ENCODE peak calls at places on chromosomes 12 and 14, in nine cellular contexts. One of them, this sample, is unnamed.

GRCh38 chr12:102551186-102551585 is 70.8 kb upstream of the IGF1 start:
- DNase-seq in gastrocnemius medialis: no peak
- DNase-seq in mesothelial cell of epicardium: no peak
- DNase-seq in T-helper 17 cell: no peak
- DNase-seq in NCI-H1436: no peak
- DNase-seq in OCI-LY7: no peak
- DNase-seq in GM12891: no peak
- DNase-seq in hypothalamus: no peak
- DNase-seq in sciatic nerve: no peak
- DNase-seq in this sample: no peak

GRCh38 chr12:64099430-64099829 is 122.7 kb downstream of the KICS2 start:
- DNase-seq in gastrocnemius medialis: peak
- DNase-seq in mesothelial cell of epicardium: no peak
- DNase-seq in T-helper 17 cell: no peak
- DNase-seq in NCI-H1436: no peak
- DNase-seq in OCI-LY7: no peak
- DNase-seq in GM12891: no peak
- DNase-seq in hypothalamus: no peak
- DNase-seq in sciatic nerve: no peak
- DNase-seq in this sample: no peak

GRCh38 chr14:30223385-30223785 is 295.7 kb upstream of the PRKD1 start:
- DNase-seq in gastrocnemius medialis: peak
- DNase-seq in mesothelial cell of epicardium: no peak
- DNase-seq in T-helper 17 cell: no peak
- DNase-seq in NCI-H1436: no peak
- DNase-seq in OCI-LY7: no peak
- DNase-seq in GM12891: no peak
- DNase-seq in hypothalamus: no peak
- DNase-seq in sciatic nerve: peak
- DNase-seq in this sample: peak

GRCh38 chr14:27528328-27528727 is 930.5 kb upstream of the NOVA1 start:
- DNase-seq in gastrocnemius medialis: no peak
- DNase-seq in mesothelial cell of epicardium: no peak
- DNase-seq in T-helper 17 cell: no peak
- DNase-seq in NCI-H1436: peak
- DNase-seq in OCI-LY7: no peak
- DNase-seq in GM12891: no peak
- DNase-seq in hypothalamus: no peak
- DNase-seq in sciatic nerve: no peak
- DNase-seq in this sample: no peak

GRCh38 chr12:103841690-103842584 is 903 bp upstream of the NT5DC3 start:
- DNase-seq in gastrocnemius medialis: peak
- DNase-seq in mesothelial cell of epicardium: peak
- DNase-seq in T-helper 17 cell: peak
- DNase-seq in NCI-H1436: no peak
- DNase-seq in OCI-LY7: no peak
- DNase-seq in GM12891: peak
- DNase-seq in hypothalamus: no peak
- DNase-seq in sciatic nerve: peak
- DNase-seq in this sample: peak

GRCh38 chr12:19139795-19140194 is 10.3 kb downstream of the PLEKHA5 start:
- DNase-seq in gastrocnemius medialis: no peak
- DNase-seq in mesothelial cell of epicardium: no peak
- DNase-seq in T-helper 17 cell: no peak
- DNase-seq in NCI-H1436: no peak
- DNase-seq in OCI-LY7: no peak
- DNase-seq in GM12891: no peak
- DNase-seq in hypothalamus: no peak
- DNase-seq in sciatic nerve: no peak
- DNase-seq in this sample: no peak

GRCh38 chr12:2944401-2945047 is 14.7 kb upstream of the TEAD4 start:
- DNase-seq in gastrocnemius medialis: peak
- DNase-seq in mesothelial cell of epicardium: peak
- DNase-seq in T-helper 17 cell: peak
- DNase-seq in NCI-H1436: peak
- DNase-seq in OCI-LY7: peak
- DNase-seq in GM12891: peak
- DNase-seq in hypothalamus: no peak
- DNase-seq in sciatic nerve: peak
- DNase-seq in this sample: no peak

GRCh38 chr12:26156201-26156871 is 31.5 kb upstream of the BHLHE41 start:
- DNase-seq in gastrocnemius medialis: no peak
- DNase-seq in mesothelial cell of epicardium: no peak
- DNase-seq in T-helper 17 cell: no peak
- DNase-seq in NCI-H1436: no peak
- DNase-seq in OCI-LY7: peak
- DNase-seq in GM12891: peak
- DNase-seq in hypothalamus: no peak
- DNase-seq in sciatic nerve: no peak
- DNase-seq in this sample: no peak

GRCh38 chr12:53550595-53550994 is 43.3 kb upstream of the NPFF start:
- DNase-seq in gastrocnemius medialis: no peak
- DNase-seq in mesothelial cell of epicardium: no peak
- DNase-seq in T-helper 17 cell: no peak
- DNase-seq in NCI-H1436: no peak
- DNase-seq in OCI-LY7: no peak
- DNase-seq in GM12891: no peak
- DNase-seq in hypothalamus: no peak
- DNase-seq in sciatic nerve: no peak
- DNase-seq in this sample: no peak

GRCh38 chr14:91252901-91253794 is 8.6 kb upstream of the GPR68 start:
- DNase-seq in gastrocnemius medialis: no peak
- DNase-seq in mesothelial cell of epicardium: peak
- DNase-seq in T-helper 17 cell: peak
- DNase-seq in NCI-H1436: no peak
- DNase-seq in OCI-LY7: peak
- DNase-seq in GM12891: no peak
- DNase-seq in hypothalamus: no peak
- DNase-seq in sciatic nerve: no peak
- DNase-seq in this sample: peak

GRCh38 chr14:63544641-63545234 is 1.6 kb upstream of the PPP2R5E start:
- DNase-seq in gastrocnemius medialis: no peak
- DNase-seq in mesothelial cell of epicardium: no peak
- DNase-seq in T-helper 17 cell: no peak
- DNase-seq in NCI-H1436: no peak
- DNase-seq in OCI-LY7: peak
- DNase-seq in GM12891: no peak
- DNase-seq in hypothalamus: no peak
- DNase-seq in sciatic nerve: no peak
- DNase-seq in this sample: no peak

GRCh38 chr14:100577986-100578431 is 9.2 kb downstream of the BEGAIN start:
- DNase-seq in gastrocnemius medialis: no peak
- DNase-seq in mesothelial cell of epicardium: no peak
- DNase-seq in T-helper 17 cell: no peak
- DNase-seq in NCI-H1436: no peak
- DNase-seq in OCI-LY7: no peak
- DNase-seq in GM12891: no peak
- DNase-seq in hypothalamus: no peak
- DNase-seq in sciatic nerve: no peak
- DNase-seq in this sample: peak

GRCh38 chr14:99821519-99822165 is 28.4 kb downstream of the EML1 start:
- DNase-seq in gastrocnemius medialis: no peak
- DNase-seq in mesothelial cell of epicardium: peak
- DNase-seq in T-helper 17 cell: no peak
- DNase-seq in NCI-H1436: no peak
- DNase-seq in OCI-LY7: no peak
- DNase-seq in GM12891: no peak
- DNase-seq in hypothalamus: no peak
- DNase-seq in sciatic nerve: no peak
- DNase-seq in this sample: no peak

GRCh38 chr12:121144416-121144914 is 11.8 kb downstream of the P2RX7 start:
- DNase-seq in gastrocnemius medialis: no peak
- DNase-seq in mesothelial cell of epicardium: no peak
- DNase-seq in T-helper 17 cell: no peak
- DNase-seq in NCI-H1436: no peak
- DNase-seq in OCI-LY7: no peak
- DNase-seq in GM12891: no peak
- DNase-seq in hypothalamus: no peak
- DNase-seq in sciatic nerve: no peak
- DNase-seq in this sample: no peak

GRCh38 chr12:120413901-120414695 is 23.8 kb upstream of the COX6A1 start:
- DNase-seq in gastrocnemius medialis: no peak
- DNase-seq in mesothelial cell of epicardium: no peak
- DNase-seq in T-helper 17 cell: no peak
- DNase-seq in NCI-H1436: no peak
- DNase-seq in OCI-LY7: no peak
- DNase-seq in GM12891: no peak
- DNase-seq in hypothalamus: peak
- DNase-seq in sciatic nerve: no peak
- DNase-seq in this sample: no peak

GRCh38 chr14:50031534-50032313 is 84.6 kb downstream of the VCPKMT start:
- DNase-seq in gastrocnemius medialis: peak
- DNase-seq in mesothelial cell of epicardium: no peak
- DNase-seq in T-helper 17 cell: no peak
- DNase-seq in NCI-H1436: no peak
- DNase-seq in OCI-LY7: no peak
- DNase-seq in GM12891: no peak
- DNase-seq in hypothalamus: no peak
- DNase-seq in sciatic nerve: no peak
- DNase-seq in this sample: no peak

GRCh38 chr12:109795023-109795422 is 38.2 kb downstream of the TRPV4 start:
- DNase-seq in gastrocnemius medialis: no peak
- DNase-seq in mesothelial cell of epicardium: no peak
- DNase-seq in T-helper 17 cell: no peak
- DNase-seq in NCI-H1436: no peak
- DNase-seq in OCI-LY7: no peak
- DNase-seq in GM12891: no peak
- DNase-seq in hypothalamus: no peak
- DNase-seq in sciatic nerve: no peak
- DNase-seq in this sample: no peak

GRCh38 chr14:20501346-20501745 is 4.0 kb upstream of the RNASE10 start:
- DNase-seq in gastrocnemius medialis: no peak
- DNase-seq in mesothelial cell of epicardium: no peak
- DNase-seq in T-helper 17 cell: no peak
- DNase-seq in NCI-H1436: no peak
- DNase-seq in OCI-LY7: no peak
- DNase-seq in GM12891: no peak
- DNase-seq in hypothalamus: no peak
- DNase-seq in sciatic nerve: no peak
- DNase-seq in this sample: no peak

GRCh38 chr12:53758081-53758769 is 6.4 kb upstream of the CISTR start:
- DNase-seq in gastrocnemius medialis: no peak
- DNase-seq in mesothelial cell of epicardium: no peak
- DNase-seq in T-helper 17 cell: no peak
- DNase-seq in NCI-H1436: no peak
- DNase-seq in OCI-LY7: no peak
- DNase-seq in GM12891: no peak
- DNase-seq in hypothalamus: no peak
- DNase-seq in sciatic nerve: no peak
- DNase-seq in this sample: no peak

GRCh38 chr14:99029150-99029915 is 242.7 kb downstream of the BCL11B start:
- DNase-seq in gastrocnemius medialis: no peak
- DNase-seq in mesothelial cell of epicardium: no peak
- DNase-seq in T-helper 17 cell: no peak
- DNase-seq in NCI-H1436: no peak
- DNase-seq in OCI-LY7: no peak
- DNase-seq in GM12891: no peak
- DNase-seq in hypothalamus: no peak
- DNase-seq in sciatic nerve: no peak
- DNase-seq in this sample: no peak

GRCh38 chr12:97306121-97306520 is 156.5 kb upstream of the RMST start:
- DNase-seq in gastrocnemius medialis: no peak
- DNase-seq in mesothelial cell of epicardium: no peak
- DNase-seq in T-helper 17 cell: no peak
- DNase-seq in NCI-H1436: peak
- DNase-seq in OCI-LY7: peak
- DNase-seq in GM12891: no peak
- DNase-seq in hypothalamus: no peak
- DNase-seq in sciatic nerve: no peak
- DNase-seq in this sample: no peak

GRCh38 chr12:51183816-51184215 is 10.9 kb upstream of the TFCP2 start:
- DNase-seq in gastrocnemius medialis: peak
- DNase-seq in mesothelial cell of epicardium: peak
- DNase-seq in T-helper 17 cell: no peak
- DNase-seq in NCI-H1436: no peak
- DNase-seq in OCI-LY7: no peak
- DNase-seq in GM12891: no peak
- DNase-seq in hypothalamus: no peak
- DNase-seq in sciatic nerve: no peak
- DNase-seq in this sample: no peak

GRCh38 chr12:46372852-46373302 is 304 bp upstream of the SLC38A2 start:
- DNase-seq in gastrocnemius medialis: no peak
- DNase-seq in mesothelial cell of epicardium: no peak
- DNase-seq in T-helper 17 cell: no peak
- DNase-seq in NCI-H1436: no peak
- DNase-seq in OCI-LY7: no peak
- DNase-seq in GM12891: no peak
- DNase-seq in hypothalamus: no peak
- DNase-seq in sciatic nerve: no peak
- DNase-seq in this sample: no peak

GRCh38 chr14:92259613-92260357 is 63.2 kb upstream of the SLC24A4 start:
- DNase-seq in gastrocnemius medialis: no peak
- DNase-seq in mesothelial cell of epicardium: no peak
- DNase-seq in T-helper 17 cell: no peak
- DNase-seq in NCI-H1436: no peak
- DNase-seq in OCI-LY7: peak
- DNase-seq in GM12891: peak
- DNase-seq in hypothalamus: no peak
- DNase-seq in sciatic nerve: no peak
- DNase-seq in this sample: no peak

GRCh38 chr14:66371776-66372175 is 114.4 kb upstream of the CCDC196 start:
- DNase-seq in gastrocnemius medialis: no peak
- DNase-seq in mesothelial cell of epicardium: no peak
- DNase-seq in T-helper 17 cell: no peak
- DNase-seq in NCI-H1436: no peak
- DNase-seq in OCI-LY7: no peak
- DNase-seq in GM12891: no peak
- DNase-seq in hypothalamus: no peak
- DNase-seq in sciatic nerve: no peak
- DNase-seq in this sample: no peak

GRCh38 chr14:73935666-73936065 is 14.2 kb downstream of the FAM161B start:
- DNase-seq in gastrocnemius medialis: no peak
- DNase-seq in mesothelial cell of epicardium: no peak
- DNase-seq in T-helper 17 cell: no peak
- DNase-seq in NCI-H1436: no peak
- DNase-seq in OCI-LY7: peak
- DNase-seq in GM12891: no peak
- DNase-seq in hypothalamus: no peak
- DNase-seq in sciatic nerve: no peak
- DNase-seq in this sample: no peak

GRCh38 chr12:3684449-3685051 is 68.4 kb downstream of the CRACR2A start:
- DNase-seq in gastrocnemius medialis: peak
- DNase-seq in mesothelial cell of epicardium: no peak
- DNase-seq in T-helper 17 cell: no peak
- DNase-seq in NCI-H1436: no peak
- DNase-seq in OCI-LY7: no peak
- DNase-seq in GM12891: no peak
- DNase-seq in hypothalamus: no peak
- DNase-seq in sciatic nerve: no peak
- DNase-seq in this sample: no peak

GRCh38 chr12:49824416-49824815 is 3.8 kb downstream of the NCKAP5L start:
- DNase-seq in gastrocnemius medialis: no peak
- DNase-seq in mesothelial cell of epicardium: no peak
- DNase-seq in T-helper 17 cell: no peak
- DNase-seq in NCI-H1436: no peak
- DNase-seq in OCI-LY7: no peak
- DNase-seq in GM12891: no peak
- DNase-seq in hypothalamus: no peak
- DNase-seq in sciatic nerve: no peak
- DNase-seq in this sample: no peak

GRCh38 chr14:85529803-85530574 is at the start of gene FLRT2:
- DNase-seq in gastrocnemius medialis: peak
- DNase-seq in mesothelial cell of epicardium: no peak
- DNase-seq in T-helper 17 cell: no peak
- DNase-seq in NCI-H1436: no peak
- DNase-seq in OCI-LY7: no peak
- DNase-seq in GM12891: no peak
- DNase-seq in hypothalamus: peak
- DNase-seq in sciatic nerve: peak
- DNase-seq in this sample: peak

GRCh38 chr12:13275366-13275765 is 78.8 kb downstream of the EMP1 start:
- DNase-seq in gastrocnemius medialis: no peak
- DNase-seq in mesothelial cell of epicardium: no peak
- DNase-seq in T-helper 17 cell: no peak
- DNase-seq in NCI-H1436: no peak
- DNase-seq in OCI-LY7: no peak
- DNase-seq in GM12891: no peak
- DNase-seq in hypothalamus: no peak
- DNase-seq in sciatic nerve: no peak
- DNase-seq in this sample: no peak

GRCh38 chr14:106610691-106611090 is 1084.3 kb downstream of the TMEM121 start:
- DNase-seq in gastrocnemius medialis: no peak
- DNase-seq in mesothelial cell of epicardium: no peak
- DNase-seq in T-helper 17 cell: no peak
- DNase-seq in NCI-H1436: no peak
- DNase-seq in OCI-LY7: no peak
- DNase-seq in GM12891: no peak
- DNase-seq in hypothalamus: no peak
- DNase-seq in sciatic nerve: no peak
- DNase-seq in this sample: no peak